ENCODE peak calls at places on chromosomes 4 and X, in nine cellular contexts. Z, W, C, E, X, Y, U, I and G are unnamed samples.

GRCh38 chr4:170305627-170306026 is 215.9 kb upstream of the AADAT start:
- DNase-seq in Z (no peak), W (no peak), C (no peak), E (no peak), X (no peak), Y (no peak), U (no peak), I (no peak), G (no peak)

GRCh38 chr4:48767530-48767929 is 12.5 kb downstream of the FRYL start:
- DNase-seq in Z (no peak), W (no peak), C (no peak), E (no peak), X (no peak), Y (no peak), U (no peak), I (no peak), G (no peak)

GRCh38 chr4:74583066-74583700 is 138.2 kb downstream of the AREG start:
- DNase-seq in Z (peak; percentile 56), W (no peak), C (no peak), E (no peak), X (no peak), Y (no peak), U (no peak), I (no peak), G (no peak)

GRCh38 chrX:55057691-55058249 is 17.1 kb upstream of the PAGE2B start:
- DNase-seq in Z (peak; percentile 12), W (peak; percentile 5), C (peak; percentile 57), E (no peak), X (peak; percentile 6), Y (peak; percentile 2), U (no peak), I (no peak), G (no peak)

GRCh38 chr4:78145622-78146021 is 88.5 kb downstream of the FRAS1 start:
- DNase-seq in Z (no peak), W (no peak), C (peak; percentile 30), E (no peak), X (no peak), Y (no peak), U (no peak), I (no peak), G (no peak)

GRCh38 chr4:184818216-184818564 is 7.6 kb downstream of the ACSL1 start:
- DNase-seq in Z (no peak), W (no peak), C (no peak), E (no peak), X (no peak), Y (no peak), U (no peak), I (no peak), G (no peak)

GRCh38 chr4:168528131-168528949 is 31.5 kb downstream of the PALLD start:
- DNase-seq in Z (peak; percentile 81), W (no peak), C (peak; percentile 54), E (no peak), X (peak; percentile 15), Y (peak; percentile 28), U (no peak), I (no peak), G (no peak)

GRCh38 chr4:69875576-69875975 is 15.6 kb upstream of the SULT1E1 start:
- DNase-seq in Z (no peak), W (no peak), C (no peak), E (no peak), X (no peak), Y (no peak), U (no peak), I (no peak), G (no peak)

GRCh38 chrX:150038356-150038755 is 100.1 kb upstream of the EOLA2 start:
- DNase-seq in Z (no peak), W (no peak), C (peak; percentile 43), E (no peak), X (no peak), Y (no peak), U (no peak), I (no peak), G (no peak)

GRCh38 chr4:65089666-65090065 is 580.6 kb downstream of the EPHA5 start:
- DNase-seq in Z (peak; percentile 38), W (peak; percentile 6), C (peak; percentile 13), E (no peak), X (no peak), Y (no peak), U (no peak), I (no peak), G (no peak)

GRCh38 chr4:99636422-99636821 is 21.2 kb downstream of the C4orf54 start:
- DNase-seq in Z (no peak), W (no peak), C (no peak), E (no peak), X (no peak), Y (no peak), U (no peak), I (no peak), G (no peak)

DNA sequence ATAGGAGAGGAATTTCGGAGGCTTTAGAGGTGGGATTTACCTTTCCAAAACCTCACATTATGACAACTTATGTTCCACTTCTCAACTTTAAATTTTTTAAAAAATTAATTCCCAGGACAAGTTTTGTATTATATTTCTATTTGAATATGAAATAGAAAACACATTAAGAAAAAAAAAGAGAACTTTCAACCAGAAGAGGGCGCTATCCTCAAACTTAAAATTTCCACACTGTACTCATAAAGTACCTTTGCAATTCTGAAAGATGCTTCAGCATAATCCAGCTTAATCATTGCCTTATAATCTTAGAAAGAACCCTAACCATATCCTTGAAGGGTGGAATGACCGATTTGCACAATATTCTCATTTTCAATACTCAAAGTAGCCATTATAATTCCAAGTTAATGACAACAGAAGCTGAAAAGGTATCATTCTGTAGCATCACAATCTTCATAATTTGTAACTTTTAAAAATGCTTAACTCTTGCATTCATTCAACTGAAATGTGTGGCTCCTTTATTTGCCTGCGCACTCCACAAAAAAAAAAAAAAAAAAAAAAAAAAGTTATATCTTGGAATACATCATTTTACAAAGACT is 158.0 kb downstream of the KCNIP4 start:
- DNase-seq in Z (peak; percentile 36), W (peak; percentile 54), C (no peak), E (no peak), X (no peak), Y (no peak), U (no peak), I (no peak), G (no peak)
- TF ChIP-seq CTCF in Z (peak; percentile 39), W (peak; percentile 38), C (peak; percentile 20), E (no peak), X (peak; percentile 39), Y (peak; percentile 57), U (peak; percentile 41), I (no peak), G (peak; percentile 38)

GRCh38 chr4:124019749-124020549 is 623.4 kb downstream of the SPRY1 start:
- DNase-seq in Z (no peak), W (no peak), C (peak; percentile 18), E (no peak), X (no peak), Y (no peak), U (no peak), I (no peak), G (no peak)

DNA sequence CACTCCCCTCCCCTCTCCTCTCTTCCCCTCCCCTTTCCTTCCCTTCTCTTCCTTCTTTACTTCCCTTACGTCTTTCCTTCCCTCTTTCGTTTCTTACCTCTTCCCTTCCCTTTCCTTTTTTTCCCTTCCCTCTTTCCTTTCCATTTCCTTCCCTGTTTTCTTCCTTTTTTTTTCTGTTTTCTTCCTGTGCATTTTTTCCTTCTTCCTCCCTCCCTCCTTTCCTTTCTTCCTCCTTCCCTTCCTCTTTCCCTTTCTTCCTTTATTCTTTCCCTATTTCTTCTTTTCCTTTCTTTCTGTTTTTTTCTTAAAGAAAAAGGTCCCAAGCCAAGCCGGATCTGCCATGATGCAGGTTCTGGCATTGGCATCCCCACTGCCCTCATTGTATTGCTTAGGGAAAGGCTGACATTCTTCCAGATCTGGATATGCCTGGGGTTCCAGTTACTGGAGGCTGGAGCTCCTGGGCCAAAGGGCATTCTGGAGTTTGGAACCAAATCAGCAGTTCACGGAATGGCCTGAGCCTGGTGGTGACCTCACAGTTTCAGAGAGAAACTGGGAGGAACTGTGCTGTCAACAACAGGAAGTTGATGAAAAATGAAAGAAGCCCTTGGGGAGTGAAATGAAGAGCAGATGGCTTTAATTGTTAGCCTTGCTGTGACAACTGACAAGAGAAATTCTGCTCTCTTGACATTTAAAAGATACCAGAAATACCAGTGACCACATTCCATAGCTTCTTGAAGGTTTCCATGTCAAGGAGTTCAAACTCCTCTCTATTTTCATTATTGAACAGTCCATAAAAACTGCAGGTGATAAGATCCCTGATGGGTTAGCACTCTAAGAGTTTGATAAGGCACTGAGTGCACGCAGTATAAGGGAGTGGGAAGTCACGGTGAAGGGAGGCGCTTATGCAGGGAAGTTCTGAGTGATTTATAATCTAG is 622.1 kb downstream of the SPRY1 start:
- DNase-seq in Z (peak; percentile 62), W (peak; percentile 82), C (peak; percentile 18), E (no peak), X (no peak), Y (no peak), U (no peak), I (peak; percentile 78), G (no peak)
- H3K27ac ChIP-seq in Z (peak overlapping the region; percentile 65), W (peak overlapping the region; percentile 86), C (no peak overlapping the region), E (no peak overlapping the region), X (no peak overlapping the region), Y (no peak overlapping the region), U (peak overlapping the region; percentile 48), I (peak overlapping the region; percentile 86), G (peak overlapping the region; percentile 80)

DNA sequence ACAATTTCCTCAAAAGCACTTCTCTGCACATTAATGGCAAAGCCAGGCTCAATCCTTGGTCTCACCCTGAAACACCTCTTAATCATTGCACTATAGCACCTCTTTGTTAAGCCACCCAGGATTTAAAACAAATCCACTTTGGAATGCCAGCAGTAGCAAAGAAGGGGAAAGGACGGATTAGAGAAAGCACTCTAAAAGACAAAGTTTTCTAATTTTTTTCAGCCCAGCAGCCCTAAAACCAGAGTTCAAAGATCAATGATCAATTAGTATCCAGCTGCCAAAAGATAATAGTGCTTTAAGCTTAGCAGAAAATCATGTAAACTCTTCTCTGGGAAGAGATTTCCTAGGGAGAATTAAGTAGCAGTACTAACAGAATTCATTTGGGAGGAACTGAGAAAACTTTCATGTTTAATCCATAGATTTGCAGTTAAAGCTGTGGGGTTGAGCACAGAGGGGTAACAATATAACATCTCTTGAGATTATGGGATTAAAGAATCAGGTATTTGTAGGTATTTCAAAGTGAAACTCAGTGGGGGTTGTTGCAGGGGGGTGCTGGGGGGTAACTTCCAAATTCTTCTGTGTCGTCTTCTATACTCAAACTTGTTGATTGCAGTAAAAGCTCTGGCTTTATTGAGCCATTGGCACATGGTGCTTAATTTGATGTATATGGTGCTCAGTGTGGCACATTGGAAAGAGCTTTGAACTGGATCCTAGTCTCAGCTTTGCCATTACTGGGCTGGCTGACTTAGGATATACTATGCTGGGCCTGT is 61.8 kb downstream of the LRRC66 start:
- DNase-seq in Z (no peak), W (no peak), C (no peak), E (no peak), X (no peak), Y (no peak), U (no peak), I (no peak), G (no peak)
- TF ChIP-seq CTCF in Z (no peak), W (no peak), C (no peak), E (no peak), X (no peak), Y (no peak), U (no peak), I (no peak), G (no peak)

GRCh38 chr4:139933541-139933940 is 220.4 kb downstream of the MAML3 start:
- DNase-seq in Z (no peak), W (no peak), C (no peak), E (peak; percentile 52), X (no peak), Y (no peak), U (no peak), I (no peak), G (no peak)
- H3K27ac ChIP-seq in Z (no peak overlapping the region), W (no peak overlapping the region), C (no peak overlapping the region), E (peak overlapping the region; percentile 18), X (no peak overlapping the region), Y (peak overlapping the region; percentile 63), U (no peak overlapping the region), I (no peak overlapping the region), G (no peak overlapping the region)